ENCODE peak calls at places on chromosomes 3 and 15, in eight cellular contexts. Q is fibroblast of lung, M is OCI-LY7, P is mesendoderm, I is neural progenitor cell, J is GM23248, F is astrocyte, W is PC-3. S is an unnamed sample. For H3K4me1 and H3K79me2, the result is how much of the 10 kb centered on the place peaks cover.

GRCh38 chr3:37053337-37053736 is 60.0 kb downstream of the MLH1 start:
- DNase-seq in Q (no peak), M (no peak), P (no peak), I (no peak), J (peak), F (no peak), W (no peak), S (no peak)

GRCh38 chr15:78149068-78149804 is at the start of gene IDH3A:
- DNase-seq in Q (peak), M (peak), P (peak), I (peak), J (peak), F (peak), W (peak), S (peak)

GRCh38 chr3:179098388-179099077 is 26.9 kb upstream of the ZMAT3 start:
- DNase-seq in Q (peak), M (no peak), P (no peak), I (no peak), J (peak), F (peak), W (peak), S (peak)

GRCh38 chr3:156291269-156292123 is 171.1 kb downstream of the KCNAB1 start:
- DNase-seq in Q (no peak), M (no peak), P (peak), I (peak), J (peak), F (peak), W (no peak), S (peak)

GRCh38 chr3:124082343-124082742 is 90.4 kb upstream of the ROPN1 start:
- DNase-seq in Q (no peak), M (no peak), P (no peak), I (no peak), J (no peak), F (no peak), W (no peak), S (no peak)

GRCh38 chr15:37245358-37245757 is 145.0 kb upstream of the MEIS2 start:
- DNase-seq in Q (no peak), M (no peak), P (no peak), I (no peak), J (no peak), F (no peak), W (no peak), S (no peak)

GRCh38 chr15:91302588-91303439 is 202.8 kb downstream of the SV2B start:
- DNase-seq in Q (peak), M (peak), P (peak), I (peak), J (peak), F (peak), W (peak), S (peak)

GRCh38 chr15:81293728-81294500 is 30.0 kb downstream of the STARD5 start:
- DNase-seq in Q (no peak), M (peak), P (no peak), I (no peak), J (no peak), F (no peak), W (no peak), S (no peak)

GRCh38 chr3:126129408-126129891 is 45.5 kb upstream of the SLC41A3 start:
- DNase-seq in Q (peak), M (no peak), P (no peak), I (no peak), J (peak), F (no peak), W (peak), S (no peak)

GRCh38 chr3:52144034-52144795 is 10.0 kb downstream of the POC1A start:
- DNase-seq in Q (peak), M (peak), P (peak), I (peak), J (peak), F (peak), W (peak), S (peak)

GRCh38 chr3:114645392-114645791 is 351.6 kb downstream of the TIGIT start:
- DNase-seq in Q (peak), M (no peak), P (no peak), I (no peak), J (peak), F (no peak), W (no peak), S (no peak)

GRCh38 chr3:42063886-42064285 is 27.3 kb upstream of the TRAK1 start:
- DNase-seq in Q (peak), M (no peak), P (no peak), I (no peak), J (peak), F (peak), W (no peak), S (no peak)

GRCh38 chr15:41968738-41969137 is 3.6 kb downstream of the EHD4 start:
- DNase-seq in Q (no peak), M (no peak), P (no peak), I (no peak), J (peak), F (no peak), W (no peak), S (no peak)

GRCh38 chr3:9396301-9396631 is 1.1 kb upstream of the SETD5 start:
- DNase-seq in Q (peak), M (peak), P (peak), I (peak), J (peak), F (peak), W (peak), S (peak)

GRCh38 chr3:53478921-53479664 is 15.3 kb upstream of the CACNA1D start:
- DNase-seq in Q (no peak), M (no peak), P (peak), I (no peak), J (no peak), F (no peak), W (no peak), S (peak)

GRCh38 chr15:92449476-92449875 is 55.8 kb downstream of the ST8SIA2 start:
- DNase-seq in Q (peak), M (no peak), P (no peak), I (no peak), J (peak), F (peak), W (peak), S (no peak)

GRCh38 chr15:49062900-49063299 is 16.7 kb upstream of the SECISBP2L start:
- DNase-seq in Q (no peak), M (no peak), P (peak), I (no peak), J (no peak), F (no peak), W (no peak), S (no peak)

GRCh38 chr15:38512901-38513300 is 51.7 kb downstream of the RASGRP1 start:
- DNase-seq in Q (no peak), M (no peak), P (no peak), I (no peak), J (no peak), F (no peak), W (no peak), S (no peak)

GRCh38 chr3:37876279-37876678 is 14.6 kb downstream of the CTDSPL start:
- DNase-seq in Q (no peak), M (no peak), P (no peak), I (no peak), J (no peak), F (no peak), W (no peak), S (no peak)

GRCh38 chr3:182138388-182138787 is 426.7 kb downstream of the SOX2 start:
- DNase-seq in Q (no peak), M (no peak), P (no peak), I (no peak), J (no peak), F (no peak), W (no peak), S (no peak)

GRCh38 chr15:92062505-92062904 is 209.0 kb downstream of the SLCO3A1 start:
- DNase-seq in Q (no peak), M (no peak), P (no peak), I (no peak), J (no peak), F (no peak), W (no peak), S (no peak)

GRCh38 chr3:157135671-157136396 is 24.1 kb downstream of the CCNL1 start:
- DNase-seq in Q (peak), M (no peak), P (peak), I (no peak), J (peak), F (peak), W (peak), S (peak)

GRCh38 chr3:102053375-102053989 is 204.2 kb downstream of the NFKBIZ start:
- DNase-seq in Q (peak), M (no peak), P (peak), I (no peak), J (peak), F (peak), W (peak), S (no peak)

GRCh38 chr3:119469378-119470189 is 821 bp downstream of the POGLUT1 start:
- DNase-seq in Q (peak), M (peak), P (no peak), I (no peak), J (peak), F (peak), W (peak), S (peak)

GRCh38 chr15:92429378-92430066 is 35.8 kb downstream of the ST8SIA2 start:
- DNase-seq in Q (peak), M (no peak), P (peak), I (peak), J (peak), F (peak), W (peak), S (peak)

GRCh38 chr3:66393486-66394260 is 107.1 kb downstream of the LRIG1 start:
- DNase-seq in Q (no peak), M (peak), P (no peak), I (no peak), J (peak), F (peak), W (no peak), S (no peak)

DNA sequence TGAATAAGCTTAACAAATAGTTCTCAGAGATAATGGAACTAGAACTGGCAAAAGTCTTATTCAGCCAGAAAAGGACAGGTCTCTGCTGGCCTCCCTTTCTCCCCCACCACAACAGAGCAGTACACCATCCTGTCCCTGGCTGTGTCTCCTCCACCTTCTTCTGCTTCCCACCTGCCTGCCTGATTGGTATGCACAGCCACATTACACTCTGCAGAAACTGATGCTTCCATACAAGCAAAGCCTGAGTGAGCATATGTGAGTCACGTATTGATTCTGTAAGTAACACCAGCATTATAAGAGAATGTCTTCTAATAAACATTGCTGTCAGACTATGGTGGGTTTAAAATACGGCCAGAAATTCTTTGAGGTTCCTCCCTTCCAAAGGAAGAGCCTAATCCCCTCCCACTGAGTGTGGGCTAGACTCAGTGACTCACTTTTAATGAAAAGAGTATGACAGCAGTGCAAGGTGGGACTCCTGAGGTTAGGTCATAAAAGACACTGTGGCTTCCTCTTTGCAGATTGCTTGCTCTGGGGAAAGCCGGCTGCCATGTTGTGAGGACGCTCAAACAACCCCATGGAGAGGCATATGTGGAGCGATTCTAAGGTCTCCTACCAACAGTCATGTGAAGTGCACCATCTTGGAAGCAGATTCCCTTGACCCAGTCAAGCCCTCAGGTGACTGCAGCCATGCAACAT is 44.4 kb downstream of the ANXA2 start:
- DNase-seq in Q (no peak), M (no peak), P (no peak), I (no peak), J (peak), F (peak), W (peak), S (no peak)
- H3K4me1 ChIP-seq in Q (under half), M (under half), P (under half), I (under half), J (under half), F (under half), W (under half), S (under half)

DNA sequence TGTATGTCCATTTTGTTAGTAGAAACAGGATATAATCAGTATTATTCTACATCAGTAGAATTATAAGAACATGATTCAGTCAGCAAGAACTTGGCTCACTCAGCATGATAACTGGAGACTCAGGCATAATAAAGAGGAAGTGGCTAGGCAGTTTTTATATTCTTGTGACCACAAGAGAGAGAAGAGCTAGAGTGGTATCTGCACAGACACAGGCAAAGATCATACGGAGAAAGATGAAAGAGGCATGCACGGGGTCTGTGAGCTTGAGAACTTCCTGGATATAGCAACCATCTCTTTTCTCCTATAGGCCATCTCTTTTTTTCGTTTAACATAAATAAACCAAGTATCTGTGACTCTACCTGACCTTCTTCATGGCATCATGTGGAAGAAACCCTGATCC is 46.8 kb downstream of the MYO5A start:
- DNase-seq in Q (peak), M (peak), P (no peak), I (no peak), J (peak), F (peak), W (peak), S (no peak)
- H3K79me2 ChIP-seq in Q (under half), M (half or more), P (under half), I (under half), J (half or more), F (under half), W (under half), S (under half)

GRCh38 chr15:52657338-52657737 is 21.9 kb downstream of the ATOSA start:
- DNase-seq in Q (peak), M (no peak), P (no peak), I (no peak), J (peak), F (peak), W (peak), S (no peak)
- H3K4me1 ChIP-seq in Q (under half), M (under half), P (under half), I (under half), J (under half), F (under half), W (half or more), S (under half)

DNA sequence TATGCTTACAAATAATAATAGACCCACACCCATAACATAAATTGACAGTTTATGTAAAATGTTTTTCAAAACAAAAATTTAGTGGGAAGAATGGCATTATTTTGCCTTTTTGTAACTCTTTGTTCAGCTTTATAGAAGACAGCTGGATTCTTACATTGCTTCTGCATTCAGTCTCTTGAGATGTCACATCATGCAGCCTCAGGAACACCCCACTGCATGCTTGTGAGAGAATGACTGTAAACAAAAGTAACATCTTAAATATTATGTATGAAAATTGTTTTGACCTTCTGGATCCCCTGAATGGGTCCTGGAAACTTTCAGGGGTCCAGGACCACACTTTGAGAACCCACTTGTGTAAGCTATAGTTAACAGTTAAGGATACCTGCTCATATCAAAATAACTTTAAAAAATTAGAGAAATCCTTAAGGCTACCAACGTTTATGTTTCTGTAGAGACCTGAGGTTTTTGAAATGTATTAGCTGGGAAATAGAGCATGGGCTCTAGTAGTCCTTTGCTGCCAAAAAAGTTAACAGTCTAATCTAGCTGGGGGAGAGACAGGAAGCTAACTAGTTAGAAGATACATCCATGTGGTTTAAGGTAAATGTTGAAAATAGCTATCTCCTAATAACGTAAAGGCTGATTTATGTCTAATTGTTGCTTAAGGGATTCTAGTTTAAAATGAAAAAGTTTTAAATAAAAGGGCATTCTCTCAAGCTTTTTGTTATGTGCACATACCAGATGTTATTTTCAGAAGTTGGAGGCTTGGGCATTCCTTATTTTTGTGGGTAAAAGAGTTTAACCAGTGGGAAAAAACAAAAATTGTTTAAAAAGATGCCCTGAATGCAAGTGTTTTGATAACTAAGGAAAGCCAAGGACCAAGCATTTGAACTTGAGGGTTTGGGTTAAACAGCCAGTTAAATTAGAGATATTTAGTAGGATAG is 3.8 kb downstream of the USP3 start:
- DNase-seq in Q (no peak), M (no peak), P (no peak), I (no peak), J (no peak), F (no peak), W (no peak), S (no peak)
- H3K79me2 ChIP-seq in Q (half or more), M (half or more), P (under half), I (half or more), J (half or more), F (half or more), W (half or more), S (half or more)

GRCh38 chr3:128551464-128551863 is 58.5 kb upstream of the GATA2 start:
- DNase-seq in Q (no peak), M (no peak), P (no peak), I (no peak), J (no peak), F (no peak), W (no peak), S (no peak)

GRCh38 chr3:128550113-128550440 is 57.1 kb upstream of the GATA2 start:
- DNase-seq in Q (no peak), M (no peak), P (no peak), I (no peak), J (no peak), F (no peak), W (no peak), S (no peak)

GRCh38 chr3:128551872-128552271 is 58.9 kb upstream of the GATA2 start:
- DNase-seq in Q (no peak), M (no peak), P (no peak), I (no peak), J (no peak), F (no peak), W (no peak), S (no peak)

GRCh38 chr3:128549283-128550112 is 56.5 kb upstream of the GATA2 start:
- DNase-seq in Q (peak), M (no peak), P (peak), I (no peak), J (peak), F (peak), W (peak), S (peak)

DNA sequence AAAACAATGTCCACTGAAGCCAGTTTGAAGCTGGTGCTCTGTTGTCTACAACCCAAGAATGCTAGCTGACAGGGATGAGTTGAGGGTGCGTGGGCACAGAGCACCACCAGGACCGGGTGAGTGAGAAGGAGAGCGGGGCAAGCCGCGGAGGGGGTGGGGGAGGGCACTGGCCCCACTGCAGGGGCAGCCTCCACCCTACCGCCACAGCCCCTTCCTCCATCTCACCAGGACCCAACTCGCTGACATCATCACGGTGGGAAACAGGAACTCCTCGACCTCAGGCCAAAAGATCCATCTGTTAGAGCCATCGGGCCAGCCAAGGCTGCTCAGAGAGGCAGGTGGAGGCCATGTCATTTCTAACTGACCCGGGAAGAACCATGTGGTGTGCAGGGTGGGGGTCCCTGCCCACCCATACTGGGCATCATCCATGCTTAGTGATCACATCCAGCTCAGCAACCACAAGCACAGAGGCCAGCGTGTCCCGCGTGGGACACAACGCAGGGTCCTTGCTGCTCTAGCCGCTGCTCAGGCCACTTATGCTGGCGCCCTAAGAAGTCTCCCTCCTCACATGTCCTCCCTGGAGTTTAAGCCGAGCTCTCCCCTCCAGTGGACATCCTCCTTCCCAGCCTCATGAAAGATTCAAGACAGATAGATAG is 57.6 kb upstream of the GATA2 start:
- DNase-seq in Q (no peak), M (no peak), P (no peak), I (no peak), J (no peak), F (no peak), W (no peak), S (no peak)
- H3K4me1 ChIP-seq in Q (under half), M (under half), P (under half), I (under half), J (under half), F (under half), W (under half), S (under half)

GRCh38 chr3:152243301-152243711 is 25.4 kb upstream of the MBNL1 start:
- DNase-seq in Q (no peak), M (peak), P (no peak), I (no peak), J (no peak), F (no peak), W (no peak), S (no peak)

GRCh38 chr3:152245498-152246175 is 23.1 kb upstream of the MBNL1 start:
- DNase-seq in Q (no peak), M (peak), P (no peak), I (no peak), J (no peak), F (no peak), W (no peak), S (no peak)

GRCh38 chr3:152241142-152242067 is 27.3 kb upstream of the MBNL1 start:
- DNase-seq in Q (no peak), M (no peak), P (peak), I (no peak), J (no peak), F (peak), W (peak), S (no peak)

DNA sequence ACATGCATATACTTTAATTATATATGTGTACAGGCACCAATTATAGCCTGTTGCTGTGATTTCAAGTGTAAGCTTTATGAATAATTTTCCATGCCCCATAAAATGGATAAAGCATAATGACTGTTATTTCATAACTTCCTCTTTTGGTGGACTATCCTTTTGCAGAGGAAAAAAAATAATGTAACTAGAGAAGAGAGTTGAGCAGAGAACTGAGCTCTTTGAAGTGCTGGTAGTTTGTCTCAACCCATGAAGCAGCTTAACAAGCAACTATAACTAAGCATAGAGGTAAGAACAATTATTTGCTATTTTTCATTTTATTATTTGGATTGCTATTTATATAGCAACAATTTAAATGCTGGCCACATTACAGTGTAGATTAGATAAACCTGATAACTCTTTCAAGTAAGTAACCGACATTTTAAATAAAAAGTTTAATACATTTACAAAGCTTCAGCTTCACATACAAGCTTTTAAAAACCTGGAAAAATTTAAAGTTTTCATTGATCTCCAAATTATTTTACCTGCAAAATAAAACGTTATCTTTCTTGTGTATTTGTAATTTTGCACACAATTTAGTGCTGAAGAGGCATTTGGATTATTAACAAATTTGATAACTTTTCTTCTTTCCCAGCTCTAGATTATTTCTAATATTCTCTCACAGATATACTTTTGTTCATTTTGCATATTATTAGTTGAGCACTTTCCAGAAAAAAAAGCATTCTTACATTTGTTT is 24.4 kb upstream of the MBNL1 start:
- DNase-seq in Q (no peak), M (peak), P (no peak), I (no peak), J (no peak), F (no peak), W (no peak), S (no peak)
- H3K79me2 ChIP-seq in Q (under half), M (under half), P (under half), I (under half), J (under half), F (under half), W (under half), S (under half)